ENCODE peak calls at places on chromosome 1, in eight cellular contexts. One of them, this sample, is unnamed.

GRCh38 chr1:58353168-58353567 is 193.4 kb downstream of the OMA1 start:
- ATAC-seq in activated T-helper 17 cell treated with anti-CD3 and anti-CD28 coated beads, Interleukin-2, amount 50 U/mL, for 72 hours: no peak
- ATAC-seq in left lung: no peak
- ATAC-seq in HepG2: no peak
- ATAC-seq in heart left ventricle: no peak
- ATAC-seq in activated CD4-positive, alpha-beta T cell treated with anti-CD3 and anti-CD28 coated beads for 36 hours: no peak
- ATAC-seq in activated CD8-positive, alpha-beta memory T cell treated with anti-CD3 and anti-CD28 coated beads, Interleukin-2, amount 10 ng/mL, durations not matched to agents 7 days and 5 days: no peak
- ATAC-seq in naive B cell: no peak
- ATAC-seq in this sample: no peak

GRCh38 chr1:241612533-241613505 is 27.4 kb downstream of the CHML start:
- ATAC-seq in activated T-helper 17 cell treated with anti-CD3 and anti-CD28 coated beads, Interleukin-2, amount 50 U/mL, for 72 hours: peak
- ATAC-seq in left lung: peak
- ATAC-seq in HepG2: no peak
- ATAC-seq in heart left ventricle: no peak
- ATAC-seq in activated CD4-positive, alpha-beta T cell treated with anti-CD3 and anti-CD28 coated beads for 36 hours: no peak
- ATAC-seq in activated CD8-positive, alpha-beta memory T cell treated with anti-CD3 and anti-CD28 coated beads, Interleukin-2, amount 10 ng/mL, durations not matched to agents 7 days and 5 days: no peak
- ATAC-seq in naive B cell: no peak
- ATAC-seq in this sample: no peak

GRCh38 chr1:19074361-19074901 is 118.0 kb upstream of the IFFO2 start:
- ATAC-seq in activated T-helper 17 cell treated with anti-CD3 and anti-CD28 coated beads, Interleukin-2, amount 50 U/mL, for 72 hours: peak
- ATAC-seq in left lung: no peak
- ATAC-seq in HepG2: no peak
- ATAC-seq in heart left ventricle: no peak
- ATAC-seq in activated CD4-positive, alpha-beta T cell treated with anti-CD3 and anti-CD28 coated beads for 36 hours: peak
- ATAC-seq in activated CD8-positive, alpha-beta memory T cell treated with anti-CD3 and anti-CD28 coated beads, Interleukin-2, amount 10 ng/mL, durations not matched to agents 7 days and 5 days: peak
- ATAC-seq in naive B cell: no peak
- ATAC-seq in this sample: no peak

GRCh38 chr1:101302831-101303511 is 66.2 kb downstream of the S1PR1 start:
- ATAC-seq in activated T-helper 17 cell treated with anti-CD3 and anti-CD28 coated beads, Interleukin-2, amount 50 U/mL, for 72 hours: no peak
- ATAC-seq in left lung: no peak
- ATAC-seq in HepG2: no peak
- ATAC-seq in heart left ventricle: no peak
- ATAC-seq in activated CD4-positive, alpha-beta T cell treated with anti-CD3 and anti-CD28 coated beads for 36 hours: no peak
- ATAC-seq in activated CD8-positive, alpha-beta memory T cell treated with anti-CD3 and anti-CD28 coated beads, Interleukin-2, amount 10 ng/mL, durations not matched to agents 7 days and 5 days: no peak
- ATAC-seq in naive B cell: no peak
- ATAC-seq in this sample: no peak

GRCh38 chr1:179153217-179153616 is 71.3 kb downstream of the TOR3A start:
- ATAC-seq in activated T-helper 17 cell treated with anti-CD3 and anti-CD28 coated beads, Interleukin-2, amount 50 U/mL, for 72 hours: no peak
- ATAC-seq in left lung: no peak
- ATAC-seq in HepG2: no peak
- ATAC-seq in heart left ventricle: peak
- ATAC-seq in activated CD4-positive, alpha-beta T cell treated with anti-CD3 and anti-CD28 coated beads for 36 hours: no peak
- ATAC-seq in activated CD8-positive, alpha-beta memory T cell treated with anti-CD3 and anti-CD28 coated beads, Interleukin-2, amount 10 ng/mL, durations not matched to agents 7 days and 5 days: no peak
- ATAC-seq in naive B cell: no peak
- ATAC-seq in this sample: no peak

GRCh38 chr1:205374205-205375078 is 17.7 kb upstream of the KLHDC8A start:
- ATAC-seq in activated T-helper 17 cell treated with anti-CD3 and anti-CD28 coated beads, Interleukin-2, amount 50 U/mL, for 72 hours: peak
- ATAC-seq in left lung: peak
- ATAC-seq in HepG2: no peak
- ATAC-seq in heart left ventricle: no peak
- ATAC-seq in activated CD4-positive, alpha-beta T cell treated with anti-CD3 and anti-CD28 coated beads for 36 hours: peak
- ATAC-seq in activated CD8-positive, alpha-beta memory T cell treated with anti-CD3 and anti-CD28 coated beads, Interleukin-2, amount 10 ng/mL, durations not matched to agents 7 days and 5 days: no peak
- ATAC-seq in naive B cell: no peak
- ATAC-seq in this sample: no peak

GRCh38 chr1:201394596-201394995 is 4.5 kb downstream of the LAD1 start:
- ATAC-seq in activated T-helper 17 cell treated with anti-CD3 and anti-CD28 coated beads, Interleukin-2, amount 50 U/mL, for 72 hours: no peak
- ATAC-seq in left lung: no peak
- ATAC-seq in HepG2: no peak
- ATAC-seq in heart left ventricle: no peak
- ATAC-seq in activated CD4-positive, alpha-beta T cell treated with anti-CD3 and anti-CD28 coated beads for 36 hours: no peak
- ATAC-seq in activated CD8-positive, alpha-beta memory T cell treated with anti-CD3 and anti-CD28 coated beads, Interleukin-2, amount 10 ng/mL, durations not matched to agents 7 days and 5 days: no peak
- ATAC-seq in naive B cell: no peak
- ATAC-seq in this sample: no peak

GRCh38 chr1:88763649-88764406 is 79.8 kb downstream of the PKN2 start:
- ATAC-seq in activated T-helper 17 cell treated with anti-CD3 and anti-CD28 coated beads, Interleukin-2, amount 50 U/mL, for 72 hours: no peak
- ATAC-seq in left lung: peak
- ATAC-seq in HepG2: no peak
- ATAC-seq in heart left ventricle: no peak
- ATAC-seq in activated CD4-positive, alpha-beta T cell treated with anti-CD3 and anti-CD28 coated beads for 36 hours: no peak
- ATAC-seq in activated CD8-positive, alpha-beta memory T cell treated with anti-CD3 and anti-CD28 coated beads, Interleukin-2, amount 10 ng/mL, durations not matched to agents 7 days and 5 days: no peak
- ATAC-seq in naive B cell: no peak
- ATAC-seq in this sample: no peak

GRCh38 chr1:17128361-17128760 is 9.1 kb upstream of the PADI2 start:
- ATAC-seq in activated T-helper 17 cell treated with anti-CD3 and anti-CD28 coated beads, Interleukin-2, amount 50 U/mL, for 72 hours: no peak
- ATAC-seq in left lung: peak
- ATAC-seq in HepG2: no peak
- ATAC-seq in heart left ventricle: peak
- ATAC-seq in activated CD4-positive, alpha-beta T cell treated with anti-CD3 and anti-CD28 coated beads for 36 hours: no peak
- ATAC-seq in activated CD8-positive, alpha-beta memory T cell treated with anti-CD3 and anti-CD28 coated beads, Interleukin-2, amount 10 ng/mL, durations not matched to agents 7 days and 5 days: no peak
- ATAC-seq in naive B cell: peak
- ATAC-seq in this sample: peak

GRCh38 chr1:115865704-115866380 is 24.9 kb upstream of the NHLH2 start:
- ATAC-seq in activated T-helper 17 cell treated with anti-CD3 and anti-CD28 coated beads, Interleukin-2, amount 50 U/mL, for 72 hours: no peak
- ATAC-seq in left lung: no peak
- ATAC-seq in HepG2: no peak
- ATAC-seq in heart left ventricle: no peak
- ATAC-seq in activated CD4-positive, alpha-beta T cell treated with anti-CD3 and anti-CD28 coated beads for 36 hours: no peak
- ATAC-seq in activated CD8-positive, alpha-beta memory T cell treated with anti-CD3 and anti-CD28 coated beads, Interleukin-2, amount 10 ng/mL, durations not matched to agents 7 days and 5 days: no peak
- ATAC-seq in naive B cell: no peak
- ATAC-seq in this sample: peak

GRCh38 chr1:92980732-92981647 is 19.7 kb upstream of the DIPK1A start:
- ATAC-seq in activated T-helper 17 cell treated with anti-CD3 and anti-CD28 coated beads, Interleukin-2, amount 50 U/mL, for 72 hours: peak
- ATAC-seq in left lung: peak
- ATAC-seq in HepG2: no peak
- ATAC-seq in heart left ventricle: no peak
- ATAC-seq in activated CD4-positive, alpha-beta T cell treated with anti-CD3 and anti-CD28 coated beads for 36 hours: peak
- ATAC-seq in activated CD8-positive, alpha-beta memory T cell treated with anti-CD3 and anti-CD28 coated beads, Interleukin-2, amount 10 ng/mL, durations not matched to agents 7 days and 5 days: peak
- ATAC-seq in naive B cell: peak
- ATAC-seq in this sample: peak

GRCh38 chr1:53620620-53620957 is 118.4 kb downstream of the GLIS1 start:
- ATAC-seq in activated T-helper 17 cell treated with anti-CD3 and anti-CD28 coated beads, Interleukin-2, amount 50 U/mL, for 72 hours: no peak
- ATAC-seq in left lung: no peak
- ATAC-seq in HepG2: no peak
- ATAC-seq in heart left ventricle: no peak
- ATAC-seq in activated CD4-positive, alpha-beta T cell treated with anti-CD3 and anti-CD28 coated beads for 36 hours: no peak
- ATAC-seq in activated CD8-positive, alpha-beta memory T cell treated with anti-CD3 and anti-CD28 coated beads, Interleukin-2, amount 10 ng/mL, durations not matched to agents 7 days and 5 days: no peak
- ATAC-seq in naive B cell: no peak
- ATAC-seq in this sample: no peak

GRCh38 chr1:162218546-162218945 is 149.1 kb downstream of the NOS1AP start:
- ATAC-seq in activated T-helper 17 cell treated with anti-CD3 and anti-CD28 coated beads, Interleukin-2, amount 50 U/mL, for 72 hours: no peak
- ATAC-seq in left lung: peak
- ATAC-seq in HepG2: no peak
- ATAC-seq in heart left ventricle: peak
- ATAC-seq in activated CD4-positive, alpha-beta T cell treated with anti-CD3 and anti-CD28 coated beads for 36 hours: no peak
- ATAC-seq in activated CD8-positive, alpha-beta memory T cell treated with anti-CD3 and anti-CD28 coated beads, Interleukin-2, amount 10 ng/mL, durations not matched to agents 7 days and 5 days: no peak
- ATAC-seq in naive B cell: no peak
- ATAC-seq in this sample: no peak

GRCh38 chr1:157870477-157870876 is 28.9 kb upstream of the CD5L start:
- ATAC-seq in activated T-helper 17 cell treated with anti-CD3 and anti-CD28 coated beads, Interleukin-2, amount 50 U/mL, for 72 hours: no peak
- ATAC-seq in left lung: no peak
- ATAC-seq in HepG2: no peak
- ATAC-seq in heart left ventricle: no peak
- ATAC-seq in activated CD4-positive, alpha-beta T cell treated with anti-CD3 and anti-CD28 coated beads for 36 hours: no peak
- ATAC-seq in activated CD8-positive, alpha-beta memory T cell treated with anti-CD3 and anti-CD28 coated beads, Interleukin-2, amount 10 ng/mL, durations not matched to agents 7 days and 5 days: no peak
- ATAC-seq in naive B cell: peak
- ATAC-seq in this sample: no peak

GRCh38 chr1:78178816-78179215 is 133.1 kb downstream of the GIPC2 start:
- ATAC-seq in activated T-helper 17 cell treated with anti-CD3 and anti-CD28 coated beads, Interleukin-2, amount 50 U/mL, for 72 hours: no peak
- ATAC-seq in left lung: no peak
- ATAC-seq in HepG2: no peak
- ATAC-seq in heart left ventricle: no peak
- ATAC-seq in activated CD4-positive, alpha-beta T cell treated with anti-CD3 and anti-CD28 coated beads for 36 hours: no peak
- ATAC-seq in activated CD8-positive, alpha-beta memory T cell treated with anti-CD3 and anti-CD28 coated beads, Interleukin-2, amount 10 ng/mL, durations not matched to agents 7 days and 5 days: no peak
- ATAC-seq in naive B cell: no peak
- ATAC-seq in this sample: no peak

GRCh38 chr1:153140484-153140883 is 10.2 kb downstream of the SPRR2G start:
- ATAC-seq in activated T-helper 17 cell treated with anti-CD3 and anti-CD28 coated beads, Interleukin-2, amount 50 U/mL, for 72 hours: no peak
- ATAC-seq in left lung: no peak
- ATAC-seq in HepG2: no peak
- ATAC-seq in heart left ventricle: no peak
- ATAC-seq in activated CD4-positive, alpha-beta T cell treated with anti-CD3 and anti-CD28 coated beads for 36 hours: no peak
- ATAC-seq in activated CD8-positive, alpha-beta memory T cell treated with anti-CD3 and anti-CD28 coated beads, Interleukin-2, amount 10 ng/mL, durations not matched to agents 7 days and 5 days: no peak
- ATAC-seq in naive B cell: no peak
- ATAC-seq in this sample: no peak

GRCh38 chr1:198612471-198613265 is 26.2 kb upstream of the PTPRC start:
- ATAC-seq in activated T-helper 17 cell treated with anti-CD3 and anti-CD28 coated beads, Interleukin-2, amount 50 U/mL, for 72 hours: peak
- ATAC-seq in left lung: peak
- ATAC-seq in HepG2: no peak
- ATAC-seq in heart left ventricle: no peak
- ATAC-seq in activated CD4-positive, alpha-beta T cell treated with anti-CD3 and anti-CD28 coated beads for 36 hours: peak
- ATAC-seq in activated CD8-positive, alpha-beta memory T cell treated with anti-CD3 and anti-CD28 coated beads, Interleukin-2, amount 10 ng/mL, durations not matched to agents 7 days and 5 days: peak
- ATAC-seq in naive B cell: peak
- ATAC-seq in this sample: no peak

GRCh38 chr1:14948112-14948652 is 205.4 kb upstream of the TMEM51 start:
- ATAC-seq in activated T-helper 17 cell treated with anti-CD3 and anti-CD28 coated beads, Interleukin-2, amount 50 U/mL, for 72 hours: no peak
- ATAC-seq in left lung: no peak
- ATAC-seq in HepG2: no peak
- ATAC-seq in heart left ventricle: no peak
- ATAC-seq in activated CD4-positive, alpha-beta T cell treated with anti-CD3 and anti-CD28 coated beads for 36 hours: no peak
- ATAC-seq in activated CD8-positive, alpha-beta memory T cell treated with anti-CD3 and anti-CD28 coated beads, Interleukin-2, amount 10 ng/mL, durations not matched to agents 7 days and 5 days: no peak
- ATAC-seq in naive B cell: no peak
- ATAC-seq in this sample: no peak

GRCh38 chr1:110756506-110756905 is 81.8 kb upstream of the KCNA3 start:
- ATAC-seq in activated T-helper 17 cell treated with anti-CD3 and anti-CD28 coated beads, Interleukin-2, amount 50 U/mL, for 72 hours: no peak
- ATAC-seq in left lung: no peak
- ATAC-seq in HepG2: no peak
- ATAC-seq in heart left ventricle: peak
- ATAC-seq in activated CD4-positive, alpha-beta T cell treated with anti-CD3 and anti-CD28 coated beads for 36 hours: no peak
- ATAC-seq in activated CD8-positive, alpha-beta memory T cell treated with anti-CD3 and anti-CD28 coated beads, Interleukin-2, amount 10 ng/mL, durations not matched to agents 7 days and 5 days: no peak
- ATAC-seq in naive B cell: no peak
- ATAC-seq in this sample: no peak

GRCh38 chr1:24864409-24864808 is 65.7 kb downstream of the RUNX3 start:
- ATAC-seq in activated T-helper 17 cell treated with anti-CD3 and anti-CD28 coated beads, Interleukin-2, amount 50 U/mL, for 72 hours: no peak
- ATAC-seq in left lung: peak
- ATAC-seq in HepG2: peak
- ATAC-seq in heart left ventricle: no peak
- ATAC-seq in activated CD4-positive, alpha-beta T cell treated with anti-CD3 and anti-CD28 coated beads for 36 hours: no peak
- ATAC-seq in activated CD8-positive, alpha-beta memory T cell treated with anti-CD3 and anti-CD28 coated beads, Interleukin-2, amount 10 ng/mL, durations not matched to agents 7 days and 5 days: no peak
- ATAC-seq in naive B cell: no peak
- ATAC-seq in this sample: peak

GRCh38 chr1:67171978-67172377 is 5.7 kb downstream of the IL23R start:
- ATAC-seq in activated T-helper 17 cell treated with anti-CD3 and anti-CD28 coated beads, Interleukin-2, amount 50 U/mL, for 72 hours: peak
- ATAC-seq in left lung: no peak
- ATAC-seq in HepG2: no peak
- ATAC-seq in heart left ventricle: no peak
- ATAC-seq in activated CD4-positive, alpha-beta T cell treated with anti-CD3 and anti-CD28 coated beads for 36 hours: peak
- ATAC-seq in activated CD8-positive, alpha-beta memory T cell treated with anti-CD3 and anti-CD28 coated beads, Interleukin-2, amount 10 ng/mL, durations not matched to agents 7 days and 5 days: peak
- ATAC-seq in naive B cell: no peak
- ATAC-seq in this sample: peak